ENCODE peak calls at places on chromosome 15, in ten cellular contexts. One of them, this sample, is unnamed.

GRCh38 chr15:74783072-74783807 is 1.4 kb downstream of the CSK start:
- DNase-seq in fibroblast of mammary gland: peak
- DNase-seq in nephron progenitor cell: no peak
- DNase-seq in NB4: peak
- DNase-seq in endothelial cell: no peak
- DNase-seq in AG09319: no peak
- DNase-seq in AG09309: no peak
- DNase-seq in lung: no peak
- DNase-seq in lower lobe of right lung: no peak
- DNase-seq in sigmoid colon: no peak
- DNase-seq in this sample: peak

GRCh38 chr15:92883643-92884458 is 16.3 kb upstream of the CHD2 start:
- DNase-seq in AG09319: no peak
- DNase-seq in nephron progenitor cell: no peak
- DNase-seq in lower lobe of right lung: no peak
- DNase-seq in endothelial cell: no peak
- DNase-seq in NB4: peak
- DNase-seq in fibroblast of mammary gland: no peak
- DNase-seq in sigmoid colon: no peak
- DNase-seq in lung: no peak
- DNase-seq in AG09309: no peak
- DNase-seq in this sample: no peak

GRCh38 chr15:83010709-83011270 is 649 bp downstream of the C15orf40 start:
- DNase-seq in NB4: peak
- DNase-seq in lower lobe of right lung: peak
- DNase-seq in endothelial cell: peak
- DNase-seq in AG09309: peak
- DNase-seq in AG09319: peak
- DNase-seq in nephron progenitor cell: peak
- DNase-seq in lung: peak
- DNase-seq in sigmoid colon: peak
- DNase-seq in fibroblast of mammary gland: peak
- DNase-seq in this sample: no peak

GRCh38 chr15:42215854-42216829 is 8.0 kb upstream of the VPS39 start:
- DNase-seq in lung: no peak
- DNase-seq in lower lobe of right lung: no peak
- DNase-seq in endothelial cell: no peak
- DNase-seq in nephron progenitor cell: no peak
- DNase-seq in AG09319: no peak
- DNase-seq in fibroblast of mammary gland: peak
- DNase-seq in AG09309: no peak
- DNase-seq in NB4: peak
- DNase-seq in sigmoid colon: no peak
- DNase-seq in this sample: no peak

GRCh38 chr15:101052681-101053121 is 133.5 kb downstream of the LRRK1 start:
- DNase-seq in fibroblast of mammary gland: no peak
- DNase-seq in lower lobe of right lung: no peak
- DNase-seq in NB4: no peak
- DNase-seq in AG09319: no peak
- DNase-seq in endothelial cell: no peak
- DNase-seq in lung: peak
- DNase-seq in sigmoid colon: peak
- DNase-seq in AG09309: no peak
- DNase-seq in nephron progenitor cell: no peak
- DNase-seq in this sample: peak

GRCh38 chr15:97224191-97224641 is 736.3 kb upstream of the ARRDC4 start:
- DNase-seq in AG09309: no peak
- DNase-seq in lung: no peak
- DNase-seq in endothelial cell: no peak
- DNase-seq in AG09319: no peak
- DNase-seq in lower lobe of right lung: no peak
- DNase-seq in fibroblast of mammary gland: no peak
- DNase-seq in NB4: no peak
- DNase-seq in sigmoid colon: no peak
- DNase-seq in nephron progenitor cell: no peak
- DNase-seq in this sample: peak

GRCh38 chr15:34336947-34337556 is 529 bp downstream of the SLC12A6 start:
- DNase-seq in AG09319: no peak
- DNase-seq in fibroblast of mammary gland: no peak
- DNase-seq in lung: no peak
- DNase-seq in sigmoid colon: peak
- DNase-seq in lower lobe of right lung: no peak
- DNase-seq in AG09309: no peak
- DNase-seq in endothelial cell: peak
- DNase-seq in nephron progenitor cell: peak
- DNase-seq in NB4: peak
- DNase-seq in this sample: no peak

GRCh38 chr15:43244092-43244491 is 22.6 kb downstream of the TGM5 start:
- DNase-seq in NB4: no peak
- DNase-seq in AG09319: no peak
- DNase-seq in lung: no peak
- DNase-seq in nephron progenitor cell: no peak
- DNase-seq in fibroblast of mammary gland: no peak
- DNase-seq in lower lobe of right lung: no peak
- DNase-seq in AG09309: no peak
- DNase-seq in endothelial cell: no peak
- DNase-seq in sigmoid colon: no peak
- DNase-seq in this sample: no peak

GRCh38 chr15:93470042-93470441 is 381.0 kb upstream of the RGMA start:
- DNase-seq in NB4: no peak
- DNase-seq in lung: no peak
- DNase-seq in nephron progenitor cell: no peak
- DNase-seq in AG09309: no peak
- DNase-seq in fibroblast of mammary gland: no peak
- DNase-seq in lower lobe of right lung: no peak
- DNase-seq in AG09319: no peak
- DNase-seq in endothelial cell: no peak
- DNase-seq in sigmoid colon: no peak
- DNase-seq in this sample: no peak

GRCh38 chr15:52150878-52151277 is 38.3 kb upstream of the BCL2L10 start:
- DNase-seq in lung: no peak
- DNase-seq in lower lobe of right lung: no peak
- DNase-seq in fibroblast of mammary gland: no peak
- DNase-seq in NB4: no peak
- DNase-seq in AG09319: no peak
- DNase-seq in sigmoid colon: no peak
- DNase-seq in endothelial cell: no peak
- DNase-seq in nephron progenitor cell: no peak
- DNase-seq in AG09309: no peak
- DNase-seq in this sample: no peak

GRCh38 chr15:58734859-58735258 is 14.6 kb downstream of the ADAM10 start:
- DNase-seq in lower lobe of right lung: no peak
- DNase-seq in NB4: no peak
- DNase-seq in nephron progenitor cell: no peak
- DNase-seq in lung: no peak
- DNase-seq in sigmoid colon: no peak
- DNase-seq in AG09319: no peak
- DNase-seq in endothelial cell: no peak
- DNase-seq in fibroblast of mammary gland: peak
- DNase-seq in AG09309: no peak
- DNase-seq in this sample: no peak

GRCh38 chr15:88913017-88913849 is at the start of gene MFGE8:
- DNase-seq in AG09319: no peak
- DNase-seq in fibroblast of mammary gland: peak
- DNase-seq in lung: no peak
- DNase-seq in lower lobe of right lung: peak
- DNase-seq in AG09309: peak
- DNase-seq in nephron progenitor cell: peak
- DNase-seq in NB4: peak
- DNase-seq in sigmoid colon: peak
- DNase-seq in endothelial cell: peak
- DNase-seq in this sample: peak
- TF ChIP-seq CTCF in AG09319: no peak
- TF ChIP-seq CTCF in fibroblast of mammary gland: no peak
- TF ChIP-seq CTCF in lung: no peak
- TF ChIP-seq CTCF in lower lobe of right lung: peak
- TF ChIP-seq CTCF in AG09309: no peak
- TF ChIP-seq CTCF in nephron progenitor cell: no peak
- TF ChIP-seq CTCF in NB4: no peak
- TF ChIP-seq CTCF in sigmoid colon: peak
- TF ChIP-seq CTCF in endothelial cell: no peak
- TF ChIP-seq CTCF in this sample: peak

GRCh38 chr15:99704444-99704838 is 28.8 kb downstream of the LYSMD4 start:
- DNase-seq in endothelial cell: peak
- DNase-seq in AG09319: peak
- DNase-seq in fibroblast of mammary gland: peak
- DNase-seq in AG09309: peak
- DNase-seq in lung: no peak
- DNase-seq in lower lobe of right lung: no peak
- DNase-seq in nephron progenitor cell: peak
- DNase-seq in sigmoid colon: no peak
- DNase-seq in NB4: peak
- DNase-seq in this sample: no peak

GRCh38 chr15:99708563-99708962 is 24.7 kb downstream of the LYSMD4 start:
- DNase-seq in lower lobe of right lung: peak
- DNase-seq in endothelial cell: no peak
- DNase-seq in lung: peak
- DNase-seq in AG09319: peak
- DNase-seq in AG09309: peak
- DNase-seq in sigmoid colon: peak
- DNase-seq in NB4: peak
- DNase-seq in fibroblast of mammary gland: peak
- DNase-seq in nephron progenitor cell: no peak
- DNase-seq in this sample: peak

GRCh38 chr15:99707481-99708270 is 25.6 kb downstream of the LYSMD4 start:
- DNase-seq in lower lobe of right lung: no peak
- DNase-seq in AG09319: peak
- DNase-seq in lung: no peak
- DNase-seq in NB4: no peak
- DNase-seq in nephron progenitor cell: no peak
- DNase-seq in sigmoid colon: no peak
- DNase-seq in AG09309: no peak
- DNase-seq in endothelial cell: no peak
- DNase-seq in fibroblast of mammary gland: peak
- DNase-seq in this sample: no peak

GRCh38 chr15:99709243-99709986 is 23.8 kb downstream of the LYSMD4 start:
- DNase-seq in sigmoid colon: no peak
- DNase-seq in NB4: no peak
- DNase-seq in lower lobe of right lung: no peak
- DNase-seq in AG09309: no peak
- DNase-seq in nephron progenitor cell: no peak
- DNase-seq in endothelial cell: no peak
- DNase-seq in AG09319: no peak
- DNase-seq in fibroblast of mammary gland: no peak
- DNase-seq in lung: no peak
- DNase-seq in this sample: no peak

DNA sequence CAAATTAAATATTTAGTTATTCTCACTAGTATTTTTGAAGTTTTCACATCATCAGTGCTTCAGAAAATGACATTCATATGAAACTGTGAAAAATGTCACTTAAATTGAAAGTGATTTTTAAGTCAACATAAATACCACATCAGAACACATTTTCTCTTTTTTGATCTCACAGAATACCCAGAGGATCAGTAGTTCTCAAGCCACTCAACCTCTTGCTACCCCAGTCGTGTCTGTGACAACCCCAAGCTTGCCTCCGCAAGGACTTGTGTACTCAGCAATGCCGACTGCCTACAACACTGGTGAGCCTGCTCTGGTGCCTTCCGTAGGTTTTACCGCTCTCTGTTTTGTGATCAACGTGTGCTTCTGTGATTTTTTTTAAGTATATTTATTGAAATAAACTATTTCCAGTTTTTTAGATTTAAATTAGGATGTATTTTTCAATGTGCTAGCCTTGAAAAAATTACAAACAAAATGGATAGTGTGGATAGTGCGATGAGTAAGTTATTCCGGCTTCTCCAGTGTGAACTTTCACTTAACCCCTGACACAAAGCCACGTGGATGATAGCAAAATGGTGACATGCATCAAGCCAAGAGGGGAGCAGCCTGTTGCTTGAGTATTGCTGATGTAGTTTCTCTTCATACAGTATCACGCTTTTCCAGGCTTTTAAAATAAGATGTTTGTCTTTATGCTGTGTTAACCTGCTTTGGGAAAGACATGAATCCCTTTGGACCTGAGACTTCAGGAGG is 26.5 kb downstream of the LYSMD4 start:
- DNase-seq in AG09319: no peak
- DNase-seq in NB4: no peak
- DNase-seq in AG09309: no peak
- DNase-seq in fibroblast of mammary gland: peak
- DNase-seq in nephron progenitor cell: no peak
- DNase-seq in lung: no peak
- DNase-seq in endothelial cell: no peak
- DNase-seq in sigmoid colon: no peak
- DNase-seq in lower lobe of right lung: no peak
- DNase-seq in this sample: no peak
- TF ChIP-seq CTCF in AG09319: no peak
- TF ChIP-seq CTCF in NB4: no peak
- TF ChIP-seq CTCF in AG09309: no peak
- TF ChIP-seq CTCF in fibroblast of mammary gland: no peak
- TF ChIP-seq CTCF in nephron progenitor cell: no peak
- TF ChIP-seq CTCF in lung: no peak
- TF ChIP-seq CTCF in endothelial cell: no peak
- TF ChIP-seq CTCF in sigmoid colon: no peak
- TF ChIP-seq CTCF in lower lobe of right lung: no peak
- TF ChIP-seq CTCF in this sample: no peak

DNA sequence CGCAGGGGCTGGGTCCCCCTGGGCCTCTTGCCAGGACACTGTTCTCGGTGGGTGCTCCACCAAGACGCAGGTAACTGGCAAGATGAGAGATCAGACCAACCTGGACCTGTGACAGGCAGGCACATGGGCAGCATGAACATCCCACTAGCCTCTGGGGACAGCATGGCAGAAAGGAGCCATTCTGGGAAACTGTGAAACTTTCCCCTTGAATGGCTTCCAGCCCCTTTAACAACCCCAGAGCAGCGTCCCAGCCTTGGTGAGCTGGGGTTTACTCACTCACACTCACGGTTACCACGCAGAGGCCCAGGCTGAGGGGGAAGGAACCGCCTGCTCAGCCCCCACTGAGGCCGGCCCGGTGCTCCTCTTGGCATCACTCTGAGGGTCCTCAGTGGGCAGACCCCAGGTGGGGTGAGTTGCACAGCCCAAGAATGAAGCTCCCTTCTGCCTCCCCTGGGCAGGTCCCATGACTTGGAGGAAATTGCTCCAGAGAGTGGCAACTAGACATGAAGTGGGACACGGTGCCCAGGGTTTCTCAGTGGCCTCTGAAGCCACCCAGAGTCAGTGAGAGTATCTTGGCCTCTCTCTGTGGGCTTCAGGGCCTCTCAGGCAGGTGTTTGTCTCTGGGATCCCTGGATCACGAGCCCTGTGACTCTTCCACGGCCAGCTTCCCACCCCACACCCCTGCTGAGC is 15.2 kb upstream of the SRP14 start:
- DNase-seq in NB4: peak
- DNase-seq in lung: no peak
- DNase-seq in AG09309: no peak
- DNase-seq in lower lobe of right lung: no peak
- DNase-seq in endothelial cell: no peak
- DNase-seq in AG09319: no peak
- DNase-seq in sigmoid colon: peak
- DNase-seq in fibroblast of mammary gland: no peak
- DNase-seq in nephron progenitor cell: no peak
- DNase-seq in this sample: no peak
- TF ChIP-seq CTCF in NB4: no peak
- TF ChIP-seq CTCF in lung: no peak
- TF ChIP-seq CTCF in AG09309: no peak
- TF ChIP-seq CTCF in lower lobe of right lung: no peak
- TF ChIP-seq CTCF in endothelial cell: no peak
- TF ChIP-seq CTCF in AG09319: no peak
- TF ChIP-seq CTCF in sigmoid colon: no peak
- TF ChIP-seq CTCF in fibroblast of mammary gland: no peak
- TF ChIP-seq CTCF in nephron progenitor cell: no peak
- TF ChIP-seq CTCF in this sample: no peak

GRCh38 chr15:48718646-48719045 is 73.1 kb upstream of the FBN1 start:
- DNase-seq in lower lobe of right lung: no peak
- DNase-seq in endothelial cell: no peak
- DNase-seq in lung: no peak
- DNase-seq in nephron progenitor cell: no peak
- DNase-seq in fibroblast of mammary gland: peak
- DNase-seq in AG09319: no peak
- DNase-seq in NB4: no peak
- DNase-seq in AG09309: no peak
- DNase-seq in sigmoid colon: no peak
- DNase-seq in this sample: no peak
- TF ChIP-seq CTCF in lower lobe of right lung: no peak
- TF ChIP-seq CTCF in endothelial cell: no peak
- TF ChIP-seq CTCF in lung: no peak
- TF ChIP-seq CTCF in nephron progenitor cell: no peak
- TF ChIP-seq CTCF in fibroblast of mammary gland: no peak
- TF ChIP-seq CTCF in AG09319: no peak
- TF ChIP-seq CTCF in NB4: no peak
- TF ChIP-seq CTCF in AG09309: no peak
- TF ChIP-seq CTCF in sigmoid colon: no peak
- TF ChIP-seq CTCF in this sample: no peak